ENCODE peak calls at places on chromosomes 7 and 10, in eight cellular contexts. D is WTC11, V is HS-27A, B is Ammon's horn, O is mesendoderm, A is GM06990, W is NCI-H1105, P is fibroblast of lung. S is an unnamed sample.

GRCh38 chr10:118256825-118257570 is 85.1 kb downstream of the FAM204A start:
- DNase-seq in D (no peak), V (no peak), B (no peak), O (peak; percentile 75), A (no peak), W (no peak), P (no peak), S (no peak)

GRCh38 chr10:44995914-44996633 is 4.6 kb upstream of the ZNF22 start:
- DNase-seq in D (no peak), V (no peak), B (peak; percentile 75), O (no peak), A (no peak), W (no peak), P (peak; percentile 84), S (peak; percentile 99)

GRCh38 chr10:118903251-118903650 is 126.3 kb upstream of the NANOS1 start:
- DNase-seq in D (no peak), V (no peak), B (no peak), O (no peak), A (no peak), W (no peak), P (no peak), S (no peak)

GRCh38 chr10:31912289-31912688 is 16.3 kb downstream of the ARHGAP12 start:
- DNase-seq in D (no peak), V (no peak), B (no peak), O (peak; percentile 72), A (no peak), W (no peak), P (peak; percentile 20), S (no peak)

GRCh38 chr10:60732240-60733188 is 45.8 kb upstream of the CDK1 start:
- DNase-seq in D (peak; percentile 36), V (no peak), B (no peak), O (peak; percentile 48), A (no peak), W (peak; percentile 16), P (no peak), S (no peak)

GRCh38 chr10:93198401-93199175 is 124.9 kb downstream of the CYP26A1 start:
- DNase-seq in D (no peak), V (no peak), B (peak; percentile 20), O (peak; percentile 86), A (no peak), W (no peak), P (peak; percentile 51), S (no peak)

GRCh38 chr7:41060796-41061195 is 642.1 kb downstream of the INHBA start:
- DNase-seq in D (no peak), V (no peak), B (no peak), O (no peak), A (no peak), W (no peak), P (no peak), S (no peak)

GRCh38 chr10:74103560-74104248 is 46.9 kb downstream of the AP3M1 start:
- DNase-seq in D (no peak), V (no peak), B (peak; percentile 39), O (peak; percentile 71), A (no peak), W (no peak), P (peak; percentile 55), S (peak; percentile 29)

GRCh38 chr10:121158988-121159579 is 307.9 kb downstream of the WDR11 start:
- DNase-seq in D (no peak), V (no peak), B (peak; percentile 28), O (no peak), A (no peak), W (no peak), P (no peak), S (no peak)

GRCh38 chr7:2567663-2568238 is 9.0 kb downstream of the IQCE start:
- DNase-seq in D (peak; percentile 54), V (no peak), B (peak; percentile 80), O (peak; percentile 73), A (no peak), W (no peak), P (peak; percentile 53), S (peak; percentile 45)

GRCh38 chr7:135385209-135385608 is 124.7 kb downstream of the CNOT4 start:
- DNase-seq in D (no peak), V (no peak), B (peak; percentile 24), O (no peak), A (no peak), W (peak; percentile 68), P (peak; percentile 6), S (no peak)

GRCh38 chr7:113204415-113204814 is 86.1 kb upstream of the SMIM30 start:
- DNase-seq in D (no peak), V (no peak), B (no peak), O (no peak), A (no peak), W (no peak), P (no peak), S (no peak)

GRCh38 chr7:103857435-103857834 is 132.0 kb downstream of the RELN start:
- DNase-seq in D (peak; percentile 21), V (no peak), B (no peak), O (peak; percentile 31), A (no peak), W (peak; percentile 96), P (no peak), S (no peak)

GRCh38 chr7:25857376-25858067 is 294.5 kb upstream of the NFE2L3 start:
- DNase-seq in D (peak; percentile 56), V (no peak), B (no peak), O (peak; percentile 91), A (no peak), W (peak; percentile 88), P (peak; percentile 80), S (no peak)

GRCh38 chr7:130942211-130942964 is 208.4 kb upstream of the KLF14 start:
- DNase-seq in D (no peak), V (no peak), B (no peak), O (no peak), A (no peak), W (no peak), P (peak; percentile 81), S (peak; percentile 83)

GRCh38 chr10:123999956-124000615 is 93.3 kb downstream of the CHST15 start:
- DNase-seq in D (no peak), V (no peak), B (peak; percentile 2), O (no peak), A (no peak), W (no peak), P (no peak), S (no peak)

GRCh38 chr10:96632974-96633373 is 46.2 kb upstream of the TM9SF3 start:
- DNase-seq in D (no peak), V (no peak), B (no peak), O (peak; percentile 69), A (no peak), W (no peak), P (no peak), S (no peak)

GRCh38 chr10:73991846-73992245 is 6.1 kb upstream of the VCL start:
- DNase-seq in D (no peak), V (no peak), B (no peak), O (no peak), A (peak; percentile 54), W (no peak), P (no peak), S (no peak)

GRCh38 chr7:114468844-114469243 is 54.2 kb downstream of the FOXP2 start:
- DNase-seq in D (no peak), V (no peak), B (no peak), O (peak; percentile 3), A (peak; percentile 3), W (no peak), P (peak; percentile 27), S (no peak)

GRCh38 chr7:132472463-132473120 is 103.7 kb downstream of the PLXNA4 start:
- DNase-seq in D (no peak), V (no peak), B (no peak), O (peak; percentile 77), A (no peak), W (no peak), P (peak; percentile 70), S (peak; percentile 72)

GRCh38 chr10:12469345-12469744 is 120.0 kb downstream of the CAMK1D start:
- DNase-seq in D (no peak), V (no peak), B (no peak), O (no peak), A (no peak), W (no peak), P (no peak), S (no peak)

S was measured in dermis microvascular lymphatic vessel endothelial cell.